ENCODE peak calls at places on chromosomes 12 and 14, in eight cellular contexts. Z is pancreas, P is A549, S is NCI-H345, K is LoVo, H is NCI-H1092, U is activated gamma-delta T cell treated with Interleukin-2 at 50 U/mL for 16 hours, G is A673. D is an unnamed sample.

GRCh38 chr12:18158774-18159557 is 69.0 kb upstream of the RERGL start:
- DNase-seq in P (peak; percentile 50), S (peak; percentile 19), K (peak; percentile 34), H (peak; percentile 35), U (no peak), G (peak; percentile 63), Z (no peak), D (peak; percentile 57)

GRCh38 chr14:22556021-22556989 is 32.7 kb downstream of the DAD1 start:
- DNase-seq in K (no peak), H (no peak), U (peak; percentile 98), S (no peak), P (no peak), G (no peak), Z (peak; percentile 69), D (no peak)

GRCh38 chr14:63853831-63854293 is 1.1 kb downstream of the SYNE2 start:
- DNase-seq in P (peak; percentile 60), K (peak; percentile 52), S (peak; percentile 79), Z (peak; percentile 56), G (peak; percentile 87), H (peak; percentile 66), U (peak; percentile 50), D (peak; percentile 53)

GRCh38 chr14:69873877-69874780 is 5.1 kb upstream of the SMOC1 start:
- DNase-seq in K (no peak), Z (no peak), G (no peak), H (no peak), U (no peak), S (no peak), P (no peak), D (no peak)

GRCh38 chr12:2382391-2383155 is 329.8 kb downstream of the CACNA1C start:
- DNase-seq in U (no peak), G (no peak), P (no peak), H (no peak), K (no peak), Z (no peak), S (no peak), D (no peak)

GRCh38 chr12:56431850-56432249 is 17.4 kb downstream of the TIMELESS start:
- DNase-seq in G (no peak), Z (no peak), S (no peak), H (no peak), K (no peak), P (no peak), U (no peak), D (no peak)

GRCh38 chr12:28424965-28425364 is 234.7 kb downstream of the CCDC91 start:
- DNase-seq in G (no peak), H (no peak), S (no peak), K (no peak), Z (no peak), U (no peak), P (no peak), D (no peak)

GRCh38 chr12:54385251-54385914 is 850 bp upstream of the ZNF385A start:
- DNase-seq in Z (no peak), U (no peak), H (no peak), S (no peak), P (no peak), K (no peak), G (no peak), D (peak; percentile 75)

GRCh38 chr12:52160200-52160599 is 31.6 kb downstream of the KRT80 start:
- DNase-seq in G (no peak), U (no peak), K (no peak), H (no peak), P (no peak), S (no peak), Z (no peak), D (no peak)

GRCh38 chr14:73743431-73743931 is 29.3 kb upstream of the PNMA1 start:
- DNase-seq in G (no peak), H (no peak), U (peak; percentile 63), K (no peak), S (no peak), Z (no peak), P (no peak), D (no peak)

GRCh38 chr12:120588948-120589930 is 8.0 kb upstream of the POP5 start:
- DNase-seq in H (no peak), Z (no peak), G (no peak), S (no peak), P (no peak), K (no peak), U (no peak), D (no peak)

GRCh38 chr12:4111010-4111409 is 162.6 kb upstream of the CCND2 start:
- DNase-seq in K (no peak), G (no peak), U (no peak), S (no peak), Z (no peak), H (no peak), P (no peak), D (no peak)

GRCh38 chr14:68011629-68012028 is 192.1 kb downstream of the RAD51B start:
- DNase-seq in H (no peak), S (no peak), U (no peak), Z (no peak), K (no peak), P (no peak), G (no peak), D (no peak)

GRCh38 chr12:71795901-71796300 is 41.2 kb downstream of the RAB21 start:
- DNase-seq in Z (no peak), S (no peak), G (peak; percentile 76), U (no peak), H (no peak), P (no peak), K (no peak), D (no peak)

GRCh38 chr12:47833591-47834012 is 13.9 kb upstream of the HDAC7 start:
- DNase-seq in K (no peak), G (no peak), Z (no peak), S (no peak), H (no peak), U (no peak), P (no peak), D (no peak)

GRCh38 chr12:68406134-68406576 is 74.0 kb upstream of the MDM1 start:
- DNase-seq in Z (peak; percentile 94), S (no peak), H (no peak), P (peak; percentile 59), G (peak; percentile 43), K (peak; percentile 60), U (no peak), D (peak; percentile 5)

GRCh38 chr12:49824886-49825285 is 3.3 kb downstream of the NCKAP5L start:
- DNase-seq in S (no peak), U (no peak), P (no peak), H (no peak), Z (no peak), G (no peak), K (no peak), D (no peak)

GRCh38 chr12:121839993-121840761 is 18.5 kb downstream of the HPD start:
- DNase-seq in S (no peak), G (no peak), Z (no peak), U (no peak), H (no peak), P (no peak), K (no peak), D (no peak)

GRCh38 chr12:109291117-109291516 is 18.0 kb downstream of the FOXN4 start:
- DNase-seq in P (no peak), K (no peak), H (no peak), S (no peak), U (no peak), Z (no peak), G (no peak), D (no peak)

GRCh38 chr12:121237415-121237814 is 27.5 kb downstream of the P2RX4 start:
- DNase-seq in S (no peak), P (no peak), K (no peak), G (no peak), Z (peak; percentile 52), H (no peak), U (no peak), D (no peak)

GRCh38 chr14:95196268-95196667 is 38.9 kb upstream of the DICER1 start:
- DNase-seq in S (no peak), P (peak; percentile 27), K (peak; percentile 4), H (no peak), Z (no peak), G (peak; percentile 42), U (no peak), D (no peak)

GRCh38 chr12:46357438-46358324 is 14.9 kb downstream of the SLC38A2 start:
- DNase-seq in S (no peak), G (no peak), K (no peak), P (peak; percentile 72), Z (no peak), U (no peak), H (no peak), D (peak; percentile 34)

GRCh38 chr14:51333901-51334432 is 93.9 kb downstream of the TMX1 start:
- DNase-seq in P (no peak), K (no peak), H (no peak), U (no peak), S (no peak), Z (no peak), G (no peak), D (no peak)

GRCh38 chr12:120677765-120678473 is 9.0 kb upstream of the MLEC start:
- DNase-seq in K (peak; percentile 86), Z (no peak), U (no peak), P (peak; percentile 58), H (no peak), G (peak; percentile 60), S (no peak), D (no peak)

GRCh38 chr14:68682166-68683103 is 110.4 kb downstream of the ZFP36L1 start:
- DNase-seq in U (peak; percentile 41), K (peak; percentile 64), Z (no peak), S (no peak), G (peak; percentile 98), H (no peak), P (peak; percentile 79), D (no peak)

GRCh38 chr12:50603817-50604639 is 99.2 kb downstream of the DIP2B start:
- DNase-seq in H (no peak), U (no peak), S (no peak), K (no peak), P (no peak), Z (no peak), G (no peak), D (no peak)

GRCh38 chr12:45989277-45989856 is 1.0 kb downstream of the SCAF11 start:
- DNase-seq in S (no peak), P (no peak), Z (no peak), H (no peak), U (no peak), K (no peak), G (no peak), D (no peak)

GRCh38 chr14:81246561-81247270 is 26.0 kb upstream of the GTF2A1 start:
- DNase-seq in H (no peak), S (no peak), Z (no peak), P (no peak), G (no peak), U (no peak), K (no peak), D (peak; percentile 36)

GRCh38 chr12:72075401-72075800 is 136.8 kb downstream of the TPH2 start:
- DNase-seq in S (no peak), K (no peak), G (peak; percentile 92), Z (no peak), H (no peak), U (no peak), P (no peak), D (peak; percentile 88)

GRCh38 chr14:74613211-74613914 is 1.3 kb upstream of the LTBP2 start:
- DNase-seq in G (no peak), Z (no peak), P (no peak), S (no peak), U (no peak), K (no peak), H (no peak), D (no peak)

D was measured in SK-N-DZ.